ENCODE peak calls at places on chromosome 14, in four cellular contexts. D is fibroblast of lung, Z is GM23248, Q is adipocyte. W is an unnamed sample.
A peak's percentile ranks its signal among the peaks of the same experiment; 100 is the strongest.

GRCh38 chr14:106134901-106135300 is 608.5 kb downstream of the TMEM121 start:
- DNase-seq in Q (no peak), Z (no peak), D (no peak), W (no peak)

GRCh38 chr14:74954232-74954946 is 1.0 kb downstream of the PGF start:
- DNase-seq in Q (no peak), Z (no peak), D (no peak), W (peak; percentile 72)

GRCh38 chr14:79373451-79373850 is 837.9 kb downstream of the DIO2 start:
- DNase-seq in Q (no peak), Z (no peak), D (no peak), W (no peak)

GRCh38 chr14:104676694-104677505 is 12.5 kb upstream of the INF2 start:
- DNase-seq in Z (no peak), D (no peak), Q (no peak), W (no peak)

GRCh38 chr14:102686176-102686801 is 91.0 kb upstream of the TRAF3 start:
- DNase-seq in Z (no peak), D (no peak), Q (no peak), W (no peak)

GRCh38 chr14:33959692-33960151 is 8.8 kb upstream of the EGLN3 start:
- DNase-seq in Z (no peak), D (no peak), Q (no peak), W (no peak)

GRCh38 chr14:100278702-100279101 is 27.5 kb downstream of the SLC25A29 start:
- DNase-seq in D (peak; percentile 74), Q (peak; percentile 69), Z (peak; percentile 69), W (no peak)

GRCh38 chr14:99654235-99655000 is 9.5 kb downstream of the HHIPL1 start:
- DNase-seq in Z (peak; percentile 84), Q (peak; percentile 88), D (peak; percentile 82), W (peak; percentile 48)

GRCh38 chr14:60965402-60965801 is 15.5 kb downstream of the TRMT5 start:
- DNase-seq in D (peak; percentile 84), Q (peak; percentile 81), Z (peak; percentile 75), W (no peak)

GRCh38 chr14:65926504-65926903 is 514.0 kb downstream of the FUT8 start:
- DNase-seq in Q (no peak), D (no peak), Z (no peak), W (no peak)

GRCh38 chr14:74919421-74920165 is 3.5 kb downstream of the RPS6KL1 start:
- DNase-seq in D (peak; percentile 54), Z (peak; percentile 82), Q (peak; percentile 20), W (no peak)

DNA sequence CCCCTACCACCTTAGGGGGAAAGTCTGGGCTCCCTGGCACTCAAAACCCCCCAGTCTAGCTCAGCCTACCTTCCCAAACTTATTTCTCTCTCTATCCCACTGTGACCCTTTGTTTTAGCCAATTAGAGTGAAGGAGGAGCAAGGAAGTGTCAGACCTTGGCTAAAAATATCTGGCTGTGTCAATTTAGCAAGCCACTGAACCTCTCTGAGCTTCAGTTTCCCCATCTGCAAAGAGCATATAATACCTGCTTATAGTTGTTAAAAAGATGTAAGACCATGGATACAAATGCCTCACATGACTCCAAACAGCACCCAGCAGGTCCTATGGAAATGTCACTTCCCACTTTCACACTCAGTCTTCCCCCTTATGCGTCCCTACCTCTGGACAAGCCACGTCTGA is 19.5 kb downstream of the FOXN3 start:
- DNase-seq in Q (no peak), Z (no peak), D (no peak), W (no peak)
- H3K4me3 ChIP-seq in Q (no peak overlapping the region), Z (no peak overlapping the region), D (no peak overlapping the region), W (no peak overlapping the region)

DNA sequence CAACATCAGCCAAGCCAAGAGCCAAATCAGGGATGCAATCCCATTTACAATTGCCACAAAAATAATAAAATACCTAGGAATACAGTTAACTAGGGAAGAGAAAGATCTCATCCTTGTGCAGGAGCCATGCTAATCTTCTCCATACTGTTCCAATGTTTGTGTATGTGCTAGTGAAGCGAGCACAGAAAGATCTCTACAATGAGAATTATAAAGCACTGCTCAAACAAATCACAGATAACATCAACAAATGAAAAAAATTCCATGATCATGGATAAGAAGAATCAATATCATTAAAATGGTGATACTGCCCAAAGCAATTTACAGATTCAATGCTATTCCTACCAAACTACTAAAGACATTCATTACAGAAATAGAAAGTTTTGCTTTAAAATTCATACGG is 215.6 kb downstream of the FOXG1 start:
- DNase-seq in D (no peak), Z (no peak), Q (no peak), W (no peak)
- H3K9me3 ChIP-seq in D (no peaks in the 10 kb centered on the region), Z (no peaks in the 10 kb centered on the region), Q (no peaks in the 10 kb centered on the region), W (no peaks in the 10 kb centered on the region)

DNA sequence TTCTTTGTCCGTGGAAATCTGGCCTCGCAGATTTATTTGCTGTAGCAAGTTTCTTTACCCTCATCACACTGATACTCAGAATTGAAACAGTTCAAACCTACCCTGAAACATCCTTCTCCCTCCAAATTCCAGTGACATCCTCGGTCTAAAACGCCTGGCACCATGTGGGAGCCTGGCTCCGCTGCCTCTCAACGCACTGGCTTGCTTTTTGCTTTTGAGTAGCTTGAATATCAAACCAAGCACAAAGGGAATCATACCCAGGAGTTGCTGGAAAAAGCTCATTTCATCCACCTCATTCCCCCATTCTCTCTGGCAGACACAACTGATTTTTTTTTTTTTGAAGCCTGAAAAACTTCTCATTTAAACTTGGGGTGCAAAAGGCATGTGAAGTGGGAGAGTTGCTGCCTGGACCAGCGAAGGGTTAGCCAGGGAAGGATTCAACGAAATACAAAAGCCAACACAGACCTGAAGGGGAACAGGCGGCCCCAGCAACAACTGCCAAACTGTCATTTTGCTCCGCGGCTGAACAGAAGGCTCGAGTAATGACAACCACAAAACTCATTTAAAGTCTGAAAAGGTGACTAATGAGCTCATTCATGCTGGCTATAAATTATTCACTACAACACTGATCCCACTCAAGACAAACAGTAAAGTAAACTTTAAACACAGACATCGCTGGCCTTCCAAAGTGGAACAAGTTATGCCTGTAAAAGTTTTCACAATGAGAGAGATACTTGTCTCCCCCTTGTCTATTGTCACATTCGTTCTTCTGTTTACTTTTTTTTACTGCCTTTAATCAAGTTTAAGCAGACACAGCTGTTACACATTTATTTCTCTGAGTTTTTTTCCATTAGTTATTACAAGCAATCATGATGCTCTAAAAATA is 12.4 kb upstream of the FOXN3 start:
- DNase-seq in D (peak; percentile 69), Q (peak; percentile 51), Z (peak; percentile 56), W (peak; percentile 9)
- H3K4me3 ChIP-seq in D (peak overlapping the region; percentile 40), Q (peak overlapping the region; percentile 73), Z (peak overlapping the region; percentile 65), W (no peak overlapping the region)

GRCh38 chr14:25055998-25056687 is 6.2 kb upstream of the STXBP6 start:
- DNase-seq in Q (peak; percentile 63), D (peak; percentile 29), Z (peak; percentile 72), W (no peak)

GRCh38 chr14:25053585-25053984 is 3.6 kb upstream of the STXBP6 start:
- DNase-seq in Q (no peak), Z (no peak), D (no peak), W (no peak)

GRCh38 chr14:25052921-25053320 is 3.0 kb upstream of the STXBP6 start:
- DNase-seq in Z (no peak), Q (no peak), D (no peak), W (no peak)

GRCh38 chr14:25055005-25055404 is 5.1 kb upstream of the STXBP6 start:
- DNase-seq in Q (no peak), D (no peak), Z (no peak), W (no peak)

DNA sequence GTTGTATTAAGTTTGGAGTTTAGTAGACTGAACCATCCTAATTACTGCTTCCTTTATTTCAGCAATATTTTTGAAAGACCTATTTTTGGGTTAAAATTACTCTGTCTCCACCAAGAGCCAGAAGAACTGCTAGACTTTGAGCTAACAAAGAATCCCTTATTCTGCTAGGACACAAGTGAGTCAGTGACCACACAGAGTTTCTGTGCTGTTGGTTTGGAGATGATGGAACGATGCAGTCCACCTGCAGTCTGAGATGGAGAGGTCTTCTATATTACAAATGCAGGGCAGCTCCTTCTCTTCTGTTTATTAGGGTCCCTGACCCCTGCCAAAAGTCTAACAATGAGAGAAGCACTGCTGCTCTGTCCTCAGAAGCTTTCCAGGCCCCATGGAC is 6.7 kb upstream of the STXBP6 start:
- DNase-seq in Q (no peak), D (peak; percentile 50), Z (peak; percentile 55), W (no peak)
- H3K9me3 ChIP-seq in Q (no peaks in the 10 kb centered on the region), D (no peaks in the 10 kb centered on the region), Z (no peaks in the 10 kb centered on the region), W (no peaks in the 10 kb centered on the region)

W was measured in A673.